ENCODE peak calls at places on chromosomes 7 and 10, in six cellular contexts. Y is stimulated activated CD8-positive, alpha-beta memory T cell treated with anti-CD3 and anti-CD28 coated beads, Interleukin-15, amount 100 ng/mL, for 24 hours; U is heart left ventricle; M is activated T-cell treated with anti-CD3 and anti-CD28 coated beads, Interleukin-2, amount 50 U/mL, for 1 hour; C is Calu3; K is caudate nucleus. E is an unnamed sample.

GRCh38 chr10:73906524-73907447 is 4.1 kb upstream of the PLAU start:
- DNase-seq in Y (no peak), U (peak), M (no peak), C (peak), K (no peak), E (peak)

GRCh38 chr10:114708717-114709352 is 50.8 kb upstream of the ABLIM1 start:
- DNase-seq in Y (no peak), U (no peak), M (no peak), C (no peak), K (no peak), E (no peak)

GRCh38 chr7:27670676-27671075 is 8.0 kb upstream of the HIBADH start:
- DNase-seq in Y (no peak), U (no peak), M (no peak), C (no peak), K (no peak), E (no peak)

GRCh38 chr10:91635401-91636400 is 2.8 kb upstream of the PPP1R3C start:
- DNase-seq in Y (no peak), U (peak), M (no peak), C (peak), K (no peak), E (peak)

GRCh38 chr10:99788598-99789259 is 6.3 kb downstream of the ABCC2 start:
- DNase-seq in Y (no peak), U (peak), M (no peak), C (no peak), K (no peak), E (peak)

GRCh38 chr7:107967420-107967819 is 35.5 kb downstream of the LAMB1 start:
- DNase-seq in Y (no peak), U (no peak), M (no peak), C (no peak), K (no peak), E (no peak)

GRCh38 chr7:20350996-20351692 is 20.4 kb downstream of the ITGB8 start:
- DNase-seq in Y (no peak), U (no peak), M (no peak), C (no peak), K (no peak), E (no peak)

GRCh38 chr10:102919237-102919959 is 1.3 kb downstream of the CNNM2 start:
- DNase-seq in Y (no peak), U (no peak), M (no peak), C (peak), K (peak), E (peak)

GRCh38 chr7:100471021-100471420 is 7.0 kb upstream of the SPACDR start:
- DNase-seq in Y (no peak), U (no peak), M (no peak), C (no peak), K (no peak), E (no peak)

GRCh38 chr7:97565665-97566064 is 166.2 kb upstream of the TAC1 start:
- DNase-seq in Y (no peak), U (no peak), M (no peak), C (no peak), K (no peak), E (peak)

GRCh38 chr7:51220226-51220625 is 96.4 kb downstream of the COBL start:
- DNase-seq in Y (no peak), U (no peak), M (no peak), C (no peak), K (no peak), E (no peak)

GRCh38 chr7:88167223-88167622 is 52.6 kb downstream of the SRI start:
- DNase-seq in Y (no peak), U (no peak), M (no peak), C (no peak), K (peak), E (no peak)

GRCh38 chr10:43871004-43871439 is 222.3 kb upstream of the ZNF32 start:
- DNase-seq in Y (no peak), U (peak), M (no peak), C (no peak), K (no peak), E (no peak)

GRCh38 chr10:5639066-5639465 is 27.3 kb downstream of the ASB13 start:
- DNase-seq in Y (no peak), U (no peak), M (no peak), C (no peak), K (no peak), E (no peak)

GRCh38 chr10:48332166-48332870 is 25.8 kb downstream of the MAPK8 start:
- DNase-seq in Y (no peak), U (no peak), M (no peak), C (no peak), K (no peak), E (no peak)

GRCh38 chr7:7157177-7157886 is 25.0 kb upstream of the C1GALT1 start:
- DNase-seq in Y (no peak), U (no peak), M (peak), C (peak), K (no peak), E (no peak)

GRCh38 chr10:74137992-74138391 is 12.6 kb downstream of the AP3M1 start:
- DNase-seq in Y (no peak), U (no peak), M (no peak), C (no peak), K (no peak), E (no peak)

GRCh38 chr10:116316533-116316932 is 7.7 kb upstream of the CCDC172 start:
- DNase-seq in Y (no peak), U (no peak), M (no peak), C (no peak), K (no peak), E (no peak)

GRCh38 chr10:131082991-131083465 is 228.5 kb downstream of the TCERG1L start:
- DNase-seq in Y (no peak), U (no peak), M (no peak), C (no peak), K (no peak), E (no peak)

GRCh38 chr10:42979730-42980467 is 97.0 kb upstream of the RET start:
- DNase-seq in Y (no peak), U (peak), M (no peak), C (no peak), K (no peak), E (no peak)

GRCh38 chr7:97418312-97418711 is 300.8 kb downstream of the SDHAF3 start:
- DNase-seq in Y (no peak), U (no peak), M (no peak), C (no peak), K (no peak), E (no peak)